ENCODE peak calls at places on chromosome 4, in seven cellular contexts. J, F, R, K, V, M and D are unnamed samples.

GRCh38 chr4:103498161-103499070 is 221.4 kb downstream of the TACR3 start:
- DNase-seq in J (no peak), F (peak; percentile 79), R (peak; percentile 4), K (no peak), V (peak; percentile 90), M (no peak), D (no peak)

GRCh38 chr4:1471443-1472147 is 65.4 kb upstream of the NKX1-1 start:
- DNase-seq in J (no peak), F (no peak), R (no peak), K (peak; percentile 28), V (no peak), M (no peak), D (no peak)

GRCh38 chr4:92381640-92382039 is 77.9 kb downstream of the GRID2 start:
- DNase-seq in J (no peak), F (no peak), R (no peak), K (no peak), V (no peak), M (no peak), D (no peak)

GRCh38 chr4:109486007-109486406 is 52.4 kb downstream of the SEC24B start:
- DNase-seq in J (no peak), F (no peak), R (no peak), K (no peak), V (no peak), M (no peak), D (no peak)

GRCh38 chr4:166091914-166092510 is 219.0 kb downstream of the TLL1 start:
- DNase-seq in J (peak; percentile 21), F (peak; percentile 23), R (peak; percentile 29), K (no peak), V (peak; percentile 40), M (peak; percentile 75), D (no peak)

GRCh38 chr4:156939801-156940200 is 31.8 kb downstream of the PDGFC start:
- DNase-seq in J (no peak), F (no peak), R (no peak), K (no peak), V (no peak), M (no peak), D (no peak)

GRCh38 chr4:83605744-83606172 is 69.8 kb downstream of the GPAT3 start:
- DNase-seq in J (no peak), F (no peak), R (no peak), K (no peak), V (no peak), M (no peak), D (no peak)

GRCh38 chr4:8164194-8164565 is 5.6 kb upstream of the ABLIM2 start:
- DNase-seq in J (no peak), F (no peak), R (no peak), K (no peak), V (no peak), M (no peak), D (no peak)

GRCh38 chr4:158938462-158939044 is 164.3 kb upstream of the RAPGEF2 start:
- DNase-seq in J (no peak), F (peak; percentile 77), R (peak; percentile 40), K (no peak), V (no peak), M (peak; percentile 83), D (no peak)

GRCh38 chr4:88859191-88859812 is 161.7 kb upstream of the NAP1L5 start:
- DNase-seq in J (no peak), F (no peak), R (no peak), K (no peak), V (no peak), M (no peak), D (no peak)

GRCh38 chr4:76753814-76754213 is 144.1 kb downstream of the SOWAHB start:
- DNase-seq in J (no peak), F (no peak), R (peak; percentile 98), K (no peak), V (peak; percentile 94), M (no peak), D (no peak)

GRCh38 chr4:4831825-4832224 is 27.6 kb upstream of the MSX1 start:
- DNase-seq in J (no peak), F (no peak), R (no peak), K (no peak), V (no peak), M (no peak), D (no peak)

GRCh38 chr4:181659202-181659601 is 584.0 kb upstream of the TENM3 start:
- DNase-seq in J (no peak), F (no peak), R (no peak), K (no peak), V (no peak), M (no peak), D (no peak)

GRCh38 chr4:11106769-11107168 is 321.9 kb downstream of the HS3ST1 start:
- DNase-seq in J (no peak), F (no peak), R (no peak), K (no peak), V (peak; percentile 7), M (peak; percentile 70), D (no peak)

GRCh38 chr4:131650951-131651350 is 1498.1 kb upstream of the PCDH10 start:
- DNase-seq in J (no peak), F (no peak), R (no peak), K (no peak), V (no peak), M (no peak), D (no peak)

GRCh38 chr4:148053298-148054003 is 321.6 kb downstream of the ARHGAP10 start:
- DNase-seq in J (no peak), F (no peak), R (peak; percentile 23), K (no peak), V (no peak), M (no peak), D (no peak)

GRCh38 chr4:102871772-102872171 is 3.0 kb downstream of the CISD2 start:
- DNase-seq in J (no peak), F (peak; percentile 6), R (no peak), K (no peak), V (peak; percentile 29), M (no peak), D (no peak)

GRCh38 chr4:32207456-32207855 is 1487.3 kb downstream of the PCDH7 start:
- DNase-seq in J (no peak), F (no peak), R (no peak), K (no peak), V (no peak), M (no peak), D (no peak)

GRCh38 chr4:184097240-184097619 is 120.4 kb downstream of the ENPP6 start:
- DNase-seq in J (no peak), F (peak; percentile 79), R (no peak), K (peak; percentile 91), V (no peak), M (no peak), D (peak; percentile 56)

GRCh38 chr4:101346312-101346561 is 1.1 kb downstream of the PPP3CA start:
- DNase-seq in J (no peak), F (no peak), R (no peak), K (no peak), V (no peak), M (no peak), D (no peak)

GRCh38 chr4:125928652-125929051 is 613.9 kb downstream of the FAT4 start:
- DNase-seq in J (no peak), F (peak; percentile 18), R (no peak), K (no peak), V (no peak), M (no peak), D (no peak)

GRCh38 chr4:85776579-85776978 is 301.6 kb downstream of the ARHGAP24 start:
- DNase-seq in J (no peak), F (no peak), R (peak; percentile 71), K (no peak), V (peak; percentile 43), M (no peak), D (no peak)

GRCh38 chr4:186887211-186887785 is 163.6 kb upstream of the FAT1 start:
- DNase-seq in J (peak; percentile 15), F (peak; percentile 39), R (no peak), K (no peak), V (peak; percentile 27), M (peak; percentile 8), D (no peak)

GRCh38 chr4:135824759-135825331 is 1623.3 kb upstream of the PABPC4L start:
- DNase-seq in J (no peak), F (no peak), R (no peak), K (no peak), V (no peak), M (no peak), D (no peak)

GRCh38 chr4:154622598-154622997 is 10.1 kb upstream of the FGG start:
- DNase-seq in J (peak; percentile 14), F (peak; percentile 61), R (peak; percentile 48), K (no peak), V (peak; percentile 41), M (peak; percentile 77), D (no peak)

GRCh38 chr4:3069661-3070199 is 4.6 kb downstream of the HTT-AS start:
- DNase-seq in J (no peak), F (no peak), R (no peak), K (no peak), V (no peak), M (no peak), D (no peak)

GRCh38 chr4:112145820-112146813 is 863 bp downstream of the FAM241A start:
- DNase-seq in J (peak; percentile 37), F (peak; percentile 58), R (peak; percentile 24), K (peak; percentile 46), V (peak; percentile 64), M (peak; percentile 50), D (no peak)

GRCh38 chr4:112938461-112939058 is 110.9 kb upstream of the ANK2 start:
- DNase-seq in J (peak; percentile 54), F (peak; percentile 73), R (peak; percentile 36), K (no peak), V (peak; percentile 65), M (peak; percentile 65), D (no peak)

GRCh38 chr4:168480991-168481588 is 798 bp upstream of the DDX60L start:
- DNase-seq in J (no peak), F (no peak), R (peak; percentile 85), K (no peak), V (peak; percentile 83), M (peak; percentile 89), D (no peak)

GRCh38 chr4:140234697-140235060 is 80.7 kb upstream of the MAML3 start:
- DNase-seq in J (no peak), F (no peak), R (no peak), K (no peak), V (no peak), M (no peak), D (no peak)

GRCh38 chr4:42643685-42644084 is 13.2 kb downstream of the ATP8A1 start:
- DNase-seq in J (no peak), F (peak; percentile 16), R (no peak), K (no peak), V (no peak), M (no peak), D (no peak)
- H3K27ac ChIP-seq in J (no peak overlapping the region), F (no peak overlapping the region), R (no peak overlapping the region), K (no peak overlapping the region), V (no peak overlapping the region), M (no peak overlapping the region), D (no peak overlapping the region)

GRCh38 chr4:129532573-129532972 is 436.6 kb downstream of the C4orf33 start:
- DNase-seq in J (no peak), F (no peak), R (no peak), K (no peak), V (no peak), M (no peak), D (no peak)
- H2BK120ac ChIP-seq in J (no peak overlapping the region), F (no peak overlapping the region), R (no peak overlapping the region), K (no peak overlapping the region), V (no peak overlapping the region), M (no peak overlapping the region), D (no peak overlapping the region)

GRCh38 chr4:48103483-48104139 is 30.4 kb downstream of the TXK start:
- DNase-seq in J (no peak), F (no peak), R (no peak), K (no peak), V (no peak), M (no peak), D (no peak)
- H3K27ac ChIP-seq in J (no peak overlapping the region), F (no peak overlapping the region), R (no peak overlapping the region), K (no peak overlapping the region), V (no peak overlapping the region), M (no peak overlapping the region), D (no peak overlapping the region)

GRCh38 chr4:173362666-173363065 is 8.1 kb upstream of the SAP30 start:
- DNase-seq in J (no peak), F (no peak), R (no peak), K (no peak), V (no peak), M (no peak), D (no peak)
- H2BK120ac ChIP-seq in J (no peak overlapping the region), F (no peak overlapping the region), R (no peak overlapping the region), K (no peak overlapping the region), V (no peak overlapping the region), M (no peak overlapping the region), D (no peak overlapping the region)